ENCODE peak calls at places on chromosomes 16 and 17, in seven cellular contexts. B, E, L, S, Z, X and W are unnamed samples.

GRCh38 chr17:48500435-48501426 is 30.1 kb downstream of the HOXB1 start:
- DNase-seq in B (no peak), E (no peak), L (no peak), S (no peak), Z (no peak), X (peak), W (peak)

GRCh38 chr17:5587431-5588032 is 3.2 kb upstream of the NLRP1 start:
- DNase-seq in B (peak), E (peak), L (no peak), S (peak), Z (no peak), X (peak), W (peak)

GRCh38 chr17:27376637-27377547 is 79.4 kb upstream of the KSR1 start:
- DNase-seq in B (peak), E (no peak), L (no peak), S (no peak), Z (no peak), X (no peak), W (no peak)

GRCh38 chr16:84396537-84397008 is 28.2 kb downstream of the ATP2C2 start:
- DNase-seq in B (no peak), E (no peak), L (no peak), S (no peak), Z (no peak), X (no peak), W (no peak)

GRCh38 chr17:21382560-21383495 is 6.7 kb downstream of the KCNJ12 start:
- DNase-seq in B (no peak), E (no peak), L (no peak), S (peak), Z (no peak), X (no peak), W (no peak)

GRCh38 chr17:42421479-42422332 is 1.4 kb downstream of the CAVIN1 start:
- DNase-seq in B (no peak), E (no peak), L (no peak), S (peak), Z (no peak), X (peak), W (no peak)

GRCh38 chr17:57724038-57724728 is 20.9 kb downstream of the CCDC182 start:
- DNase-seq in B (no peak), E (no peak), L (no peak), S (no peak), Z (peak), X (no peak), W (no peak)

GRCh38 chr16:47966325-47966724 is 189.5 kb downstream of the ABCC12 start:
- DNase-seq in B (no peak), E (no peak), L (peak), S (no peak), Z (no peak), X (no peak), W (no peak)

GRCh38 chr17:44919885-44920564 is 4.7 kb upstream of the GFAP start:
- DNase-seq in B (peak), E (peak), L (peak), S (peak), Z (peak), X (peak), W (peak)

GRCh38 chr17:74981979-74982662 is 5.3 kb upstream of the CDR2L start:
- DNase-seq in B (peak), E (peak), L (peak), S (peak), Z (no peak), X (peak), W (peak)

GRCh38 chr17:8622191-8622590 is 8.3 kb downstream of the MYH10 start:
- DNase-seq in B (no peak), E (no peak), L (no peak), S (no peak), Z (no peak), X (no peak), W (no peak)

GRCh38 chr17:8618825-8619224 is 11.7 kb downstream of the MYH10 start:
- DNase-seq in B (no peak), E (no peak), L (no peak), S (no peak), Z (no peak), X (no peak), W (no peak)

GRCh38 chr17:8621585-8621984 is 8.9 kb downstream of the MYH10 start:
- DNase-seq in B (no peak), E (no peak), L (no peak), S (no peak), Z (no peak), X (peak), W (no peak)

GRCh38 chr17:8623591-8623990 is 6.9 kb downstream of the MYH10 start:
- DNase-seq in B (no peak), E (no peak), L (no peak), S (no peak), Z (no peak), X (no peak), W (no peak)

GRCh38 chr17:8619294-8619693 is 11.2 kb downstream of the MYH10 start:
- DNase-seq in B (no peak), E (no peak), L (no peak), S (no peak), Z (no peak), X (no peak), W (no peak)
- TF ChIP-seq JUND in B (no peak), E (no peak), L (no peak), S (no peak), Z (no peak), X (no peak), W (no peak)

DNA sequence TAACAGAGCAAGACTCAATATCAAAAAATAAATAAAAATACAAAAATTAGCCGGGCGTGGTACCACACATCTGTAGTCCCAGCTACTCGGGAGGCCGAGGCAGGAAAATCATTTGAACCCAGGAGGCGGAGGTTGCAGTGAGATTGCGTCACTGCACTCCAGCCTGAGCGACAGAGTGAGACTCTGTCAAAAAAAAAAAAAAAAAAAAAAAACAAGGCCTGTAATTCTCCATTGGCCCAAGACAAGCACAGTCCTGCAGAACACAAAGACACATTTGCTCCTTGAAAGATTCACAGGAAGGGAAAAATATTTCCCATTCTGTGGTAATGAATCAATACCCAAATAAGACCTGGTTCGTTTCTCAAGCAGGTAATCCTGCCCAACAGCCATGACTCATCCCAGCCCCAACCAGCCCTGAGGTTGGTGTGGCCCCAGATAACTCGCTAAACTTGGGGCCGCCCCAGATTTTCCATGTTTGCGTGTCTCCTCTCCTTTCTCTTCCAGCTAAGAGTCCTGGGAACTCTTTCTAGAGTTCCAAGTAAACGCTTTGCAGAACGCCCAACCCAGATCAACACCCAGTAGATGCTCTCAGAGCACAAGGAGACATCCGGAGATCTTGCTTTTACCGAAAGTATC is 40.3 kb upstream of the SNN start:
- DNase-seq in B (peak), E (no peak), L (no peak), S (no peak), Z (no peak), X (peak), W (no peak)
- TF ChIP-seq JUND in B (peak), E (no peak), L (no peak), S (no peak), Z (no peak), X (peak), W (no peak)

GRCh38 chr17:32492281-32492623 is 5.5 kb downstream of the CDK5R1 start:
- DNase-seq in B (no peak), E (no peak), L (no peak), S (no peak), Z (no peak), X (no peak), W (no peak)

GRCh38 chr17:32491371-32492280 is 4.8 kb downstream of the CDK5R1 start:
- DNase-seq in B (no peak), E (no peak), L (no peak), S (peak), Z (no peak), X (peak), W (no peak)

GRCh38 chr17:32493581-32494513 is 7.1 kb downstream of the CDK5R1 start:
- DNase-seq in B (no peak), E (no peak), L (no peak), S (no peak), Z (no peak), X (no peak), W (no peak)

GRCh38 chr17:32494621-32495346 is 8.0 kb downstream of the CDK5R1 start:
- DNase-seq in B (no peak), E (no peak), L (no peak), S (no peak), Z (no peak), X (no peak), W (no peak)

DNA sequence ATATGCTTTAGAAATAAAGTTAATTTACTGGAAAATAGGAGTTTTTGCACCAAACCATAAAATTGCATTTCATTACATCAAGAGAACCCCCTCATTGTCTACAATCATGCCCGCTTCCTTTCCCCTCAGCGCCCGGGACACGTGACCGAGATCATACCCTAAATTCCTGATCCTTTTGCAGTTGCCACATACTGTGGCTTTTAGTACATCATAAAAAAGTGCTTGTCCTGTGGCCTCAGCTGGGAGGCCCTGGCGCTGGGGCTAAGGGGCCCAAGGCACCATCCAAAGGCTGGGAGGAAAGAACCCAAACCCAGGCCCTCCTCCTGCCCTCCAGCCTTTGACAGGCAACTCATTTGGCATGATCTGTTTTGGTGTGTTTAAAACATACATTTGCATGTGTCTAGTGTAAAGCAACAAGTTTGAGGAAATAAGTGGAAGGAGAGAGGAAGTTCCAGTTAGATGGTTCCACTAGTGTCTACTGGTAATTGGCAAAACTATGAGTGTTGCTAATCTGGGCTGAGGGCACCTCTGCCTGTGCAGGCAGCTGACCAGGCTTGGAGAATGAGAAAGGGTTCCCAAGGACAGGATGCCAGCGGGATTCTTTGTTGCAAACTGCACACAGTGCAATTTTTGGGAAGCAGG is 6.0 kb downstream of the CDK5R1 start:
- DNase-seq in B (no peak), E (no peak), L (no peak), S (no peak), Z (no peak), X (no peak), W (no peak)
- TF ChIP-seq JUND in B (no peak), E (no peak), L (no peak), S (no peak), Z (no peak), X (no peak), W (no peak)

DNA sequence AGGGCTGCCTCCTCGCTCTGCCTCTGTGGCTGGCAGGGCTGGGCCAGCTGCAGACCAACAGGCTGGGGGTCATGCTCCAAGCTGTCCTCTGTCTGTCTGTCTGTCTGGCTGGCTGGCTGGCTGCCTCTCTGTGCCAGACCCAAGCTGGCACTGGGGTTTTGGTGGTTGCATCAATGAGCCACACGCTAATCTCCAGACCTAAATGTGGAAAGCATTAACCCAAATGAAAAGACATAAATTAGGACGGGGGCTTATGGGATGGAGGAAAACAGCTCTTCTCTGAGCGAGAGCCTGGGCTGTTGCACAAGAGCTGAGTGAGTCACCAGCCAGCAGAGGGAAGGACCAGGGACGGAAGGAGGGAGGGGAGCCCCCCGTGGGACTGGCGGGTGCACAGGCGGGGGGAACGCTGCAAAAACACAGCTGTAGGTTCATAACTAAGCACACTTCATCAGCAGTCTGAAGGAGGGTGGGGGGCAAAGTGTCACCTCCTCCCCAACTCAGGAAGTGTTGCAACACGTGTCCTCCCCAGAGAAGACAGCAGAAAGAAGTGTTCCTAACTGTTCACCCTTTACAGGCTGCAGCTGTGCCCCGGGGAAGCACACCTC is 83.4 kb downstream of the GAS7 start:
- DNase-seq in B (no peak), E (no peak), L (no peak), S (peak), Z (peak), X (no peak), W (no peak)
- TF ChIP-seq JUND in B (peak), E (peak), L (peak), S (peak), Z (no peak), X (no peak), W (no peak)

DNA sequence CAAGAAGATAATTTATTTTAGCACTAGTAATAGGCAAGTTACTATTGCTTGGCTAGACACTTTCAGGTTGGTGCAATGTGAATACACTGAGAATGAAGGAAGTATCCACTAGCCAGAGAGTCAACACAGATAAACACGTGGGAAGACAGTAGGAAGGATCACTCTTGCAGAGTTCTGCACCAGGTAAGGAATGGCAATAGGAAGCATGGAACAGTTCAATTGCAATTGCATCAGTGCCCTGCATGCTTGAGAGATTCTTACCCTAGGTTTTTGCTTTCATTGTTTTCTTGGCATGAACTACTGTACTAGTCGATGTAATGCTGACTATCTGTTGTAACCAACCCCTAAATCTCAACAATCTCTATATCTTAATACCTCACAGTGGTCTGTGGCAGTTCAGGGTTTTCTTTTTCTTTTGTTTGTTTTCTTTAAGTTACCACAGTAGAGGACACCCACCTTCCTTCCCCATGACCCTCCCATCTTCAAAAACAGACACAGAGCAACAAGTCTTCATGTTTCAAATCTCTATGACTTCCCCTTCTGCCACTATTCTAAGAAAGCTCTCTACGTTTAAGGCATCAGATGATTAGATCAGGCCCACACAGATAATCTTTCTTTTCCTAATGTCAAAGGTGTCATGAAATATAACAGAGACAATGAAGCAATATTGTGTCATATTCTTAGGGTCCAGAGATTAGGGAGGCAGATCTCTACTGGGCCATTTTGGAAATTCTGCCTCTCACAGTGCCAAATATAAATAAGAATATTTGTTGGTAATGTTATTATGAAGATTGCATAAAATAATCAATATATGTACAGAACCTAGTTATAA is 18.1 kb upstream of the ABCA8 start:
- DNase-seq in B (no peak), E (no peak), L (no peak), S (no peak), Z (no peak), X (no peak), W (no peak)
- TF ChIP-seq JUND in B (no peak), E (no peak), L (no peak), S (no peak), Z (no peak), X (no peak), W (no peak)

DNA sequence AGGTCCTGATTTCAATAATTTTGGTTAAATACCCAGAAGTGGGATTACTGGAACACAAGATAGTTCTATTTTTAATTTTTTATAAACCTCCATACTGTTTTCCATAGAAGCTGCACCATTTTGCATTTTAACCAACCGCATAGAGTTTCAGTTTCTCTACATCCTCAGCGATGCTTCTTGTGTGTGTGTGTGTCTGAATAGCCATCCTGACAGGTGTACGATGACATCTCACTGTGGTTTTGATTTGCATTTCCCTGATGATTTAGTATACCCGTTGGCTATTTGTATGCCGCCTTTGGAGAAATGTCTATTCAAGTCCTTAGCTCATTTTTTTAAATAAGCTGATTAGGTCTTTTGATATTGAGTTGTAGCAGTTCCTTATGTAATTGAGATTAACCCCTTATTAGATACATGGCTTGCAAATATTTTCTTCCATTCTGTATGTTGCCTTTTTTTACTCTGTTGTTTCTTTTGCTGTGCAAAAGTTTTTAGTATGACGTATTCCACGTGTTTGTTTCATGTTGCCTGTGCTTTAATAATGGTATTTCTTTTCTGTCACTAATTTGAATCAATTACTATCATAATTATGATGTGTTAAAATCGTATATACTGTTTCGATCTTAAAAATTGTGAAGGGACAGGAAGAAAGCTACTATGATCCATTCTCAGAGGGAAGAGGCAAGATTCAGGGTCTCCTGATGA is 227.2 kb upstream of the MON1B start:
- DNase-seq in B (no peak), E (no peak), L (no peak), S (no peak), Z (no peak), X (no peak), W (no peak)
- TF ChIP-seq JUND in B (no peak), E (no peak), L (no peak), S (no peak), Z (no peak), X (no peak), W (no peak)

GRCh38 chr17:49777577-49777976 is 10.9 kb upstream of the KAT7 start:
- DNase-seq in B (no peak), E (no peak), L (no peak), S (no peak), Z (no peak), X (no peak), W (no peak)

GRCh38 chr17:49783051-49783715 is 5.3 kb upstream of the KAT7 start:
- DNase-seq in B (no peak), E (no peak), L (no peak), S (no peak), Z (no peak), X (no peak), W (no peak)

GRCh38 chr17:49776864-49777263 is 11.6 kb upstream of the KAT7 start:
- DNase-seq in B (no peak), E (no peak), L (no peak), S (no peak), Z (no peak), X (no peak), W (no peak)

GRCh38 chr17:49775546-49776260 is 11.8 kb upstream of the FAM117A start:
- DNase-seq in B (no peak), E (peak), L (no peak), S (no peak), Z (no peak), X (no peak), W (peak)

DNA sequence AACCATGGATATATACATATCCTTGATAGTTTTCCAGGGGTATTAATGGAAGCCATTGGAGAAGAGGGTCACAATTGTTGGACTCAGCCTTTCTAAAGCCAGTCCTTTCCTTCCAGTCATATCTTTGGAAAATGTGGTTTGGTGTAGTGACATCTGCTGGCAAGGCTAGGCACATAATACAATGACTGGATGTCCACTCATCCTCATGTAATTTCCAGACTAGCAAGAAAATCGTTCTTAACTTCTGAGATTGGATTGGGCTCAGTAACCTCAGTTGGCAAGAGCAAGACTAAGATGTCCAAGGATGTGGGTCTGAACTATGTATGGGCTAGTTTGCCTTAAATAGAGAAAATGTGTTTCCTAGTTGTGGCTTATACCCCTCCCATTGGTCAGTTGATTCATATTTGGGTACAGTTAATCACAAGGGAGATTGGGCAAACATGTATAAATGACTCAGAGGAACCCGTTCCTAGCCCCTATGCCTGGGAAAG is 8.7 kb upstream of the KAT7 start:
- DNase-seq in B (peak), E (peak), L (no peak), S (peak), Z (no peak), X (peak), W (no peak)
- TF ChIP-seq JUND in B (no peak), E (no peak), L (no peak), S (no peak), Z (no peak), X (no peak), W (no peak)